ENCODE peak calls at places on chromosome 9, in five cellular contexts. One of them, this sample, is unnamed.

GRCh38 chr9:131530546-131530929 is 525 bp downstream of the UCK1 start:
- DNase-seq in breast epithelium: peak
- DNase-seq in H7: peak
- DNase-seq in heart left ventricle: peak
- DNase-seq in mesothelial cell of epicardium: peak
- DNase-seq in this sample: no peak

GRCh38 chr9:116661037-116661954 is 25.8 kb upstream of the TRIM32 start:
- DNase-seq in breast epithelium: peak
- DNase-seq in H7: peak
- DNase-seq in heart left ventricle: peak
- DNase-seq in mesothelial cell of epicardium: no peak
- DNase-seq in this sample: peak

GRCh38 chr9:71025728-71026127 is 95.7 kb downstream of the TRPM3 start:
- DNase-seq in breast epithelium: no peak
- DNase-seq in H7: no peak
- DNase-seq in heart left ventricle: no peak
- DNase-seq in mesothelial cell of epicardium: no peak
- DNase-seq in this sample: no peak

GRCh38 chr9:115913666-115914065 is 239.9 kb upstream of the PAPPA start:
- DNase-seq in breast epithelium: no peak
- DNase-seq in H7: no peak
- DNase-seq in heart left ventricle: no peak
- DNase-seq in mesothelial cell of epicardium: no peak
- DNase-seq in this sample: no peak

GRCh38 chr9:4086119-4087088 is 213.5 kb downstream of the GLIS3 start:
- DNase-seq in breast epithelium: no peak
- DNase-seq in H7: no peak
- DNase-seq in heart left ventricle: peak
- DNase-seq in mesothelial cell of epicardium: no peak
- DNase-seq in this sample: no peak

GRCh38 chr9:83299556-83299955 is 236.6 kb upstream of the RASEF start:
- DNase-seq in breast epithelium: no peak
- DNase-seq in H7: no peak
- DNase-seq in heart left ventricle: no peak
- DNase-seq in mesothelial cell of epicardium: no peak
- DNase-seq in this sample: no peak

GRCh38 chr9:128689293-128689770 is 310 bp downstream of the SET start:
- DNase-seq in breast epithelium: peak
- DNase-seq in H7: peak
- DNase-seq in heart left ventricle: peak
- DNase-seq in mesothelial cell of epicardium: no peak
- DNase-seq in this sample: no peak

GRCh38 chr9:133162802-133163558 is 734 bp downstream of the GBGT1 start:
- DNase-seq in breast epithelium: no peak
- DNase-seq in H7: peak
- DNase-seq in heart left ventricle: no peak
- DNase-seq in mesothelial cell of epicardium: no peak
- DNase-seq in this sample: no peak

GRCh38 chr9:83472221-83472665 is 66.0 kb downstream of the FRMD3 start:
- DNase-seq in breast epithelium: no peak
- DNase-seq in H7: no peak
- DNase-seq in heart left ventricle: peak
- DNase-seq in mesothelial cell of epicardium: no peak
- DNase-seq in this sample: no peak

GRCh38 chr9:133691659-133692363 is 46.3 kb downstream of the SARDH start:
- DNase-seq in breast epithelium: no peak
- DNase-seq in H7: no peak
- DNase-seq in heart left ventricle: no peak
- DNase-seq in mesothelial cell of epicardium: no peak
- DNase-seq in this sample: no peak

GRCh38 chr9:38110476-38110875 is 41.4 kb upstream of the SHB start:
- DNase-seq in breast epithelium: no peak
- DNase-seq in H7: no peak
- DNase-seq in heart left ventricle: no peak
- DNase-seq in mesothelial cell of epicardium: no peak
- DNase-seq in this sample: no peak

GRCh38 chr9:97321251-97321650 is 13.8 kb downstream of the CCDC180 start:
- DNase-seq in breast epithelium: no peak
- DNase-seq in H7: no peak
- DNase-seq in heart left ventricle: no peak
- DNase-seq in mesothelial cell of epicardium: no peak
- DNase-seq in this sample: no peak

GRCh38 chr9:89779416-89779815 is 174.6 kb downstream of the GADD45G start:
- DNase-seq in breast epithelium: no peak
- DNase-seq in H7: no peak
- DNase-seq in heart left ventricle: no peak
- DNase-seq in mesothelial cell of epicardium: no peak
- DNase-seq in this sample: no peak

GRCh38 chr9:114336699-114337395 is 7.2 kb downstream of the ORM2 start:
- DNase-seq in breast epithelium: no peak
- DNase-seq in H7: no peak
- DNase-seq in heart left ventricle: no peak
- DNase-seq in mesothelial cell of epicardium: no peak
- DNase-seq in this sample: no peak

GRCh38 chr9:106758911-106759310 is 104.1 kb upstream of the ZNF462 start:
- DNase-seq in breast epithelium: no peak
- DNase-seq in H7: no peak
- DNase-seq in heart left ventricle: no peak
- DNase-seq in mesothelial cell of epicardium: no peak
- DNase-seq in this sample: no peak

GRCh38 chr9:86557063-86557766 is 203.0 kb upstream of the TUT7 start:
- DNase-seq in breast epithelium: no peak
- DNase-seq in H7: no peak
- DNase-seq in heart left ventricle: no peak
- DNase-seq in mesothelial cell of epicardium: no peak
- DNase-seq in this sample: no peak

GRCh38 chr9:105887679-105888078 is 193.3 kb downstream of the TMEM38B start:
- DNase-seq in breast epithelium: no peak
- DNase-seq in H7: no peak
- DNase-seq in heart left ventricle: no peak
- DNase-seq in mesothelial cell of epicardium: no peak
- DNase-seq in this sample: no peak

GRCh38 chr9:34884732-34885131 is 73.4 kb upstream of the PHF24 start:
- DNase-seq in breast epithelium: no peak
- DNase-seq in H7: no peak
- DNase-seq in heart left ventricle: no peak
- DNase-seq in mesothelial cell of epicardium: no peak
- DNase-seq in this sample: no peak

GRCh38 chr9:5364294-5364990 is 24.8 kb upstream of the RLN1 start:
- DNase-seq in breast epithelium: no peak
- DNase-seq in H7: no peak
- DNase-seq in heart left ventricle: no peak
- DNase-seq in mesothelial cell of epicardium: no peak
- DNase-seq in this sample: no peak

GRCh38 chr9:121686930-121687541 is 35.6 kb downstream of the DAB2IP start:
- DNase-seq in breast epithelium: peak
- DNase-seq in H7: peak
- DNase-seq in heart left ventricle: no peak
- DNase-seq in mesothelial cell of epicardium: peak
- DNase-seq in this sample: peak

This sample was measured in NCI-H187.